ENCODE peak calls at places on chromosome 3, in ten cellular contexts. B, X, O, K, A, S, Y, P, N and R are unnamed samples.

GRCh38 chr3:194083253-194084224 is 52.4 kb upstream of the HES1 start:
- DNase-seq in B (no peak), X (no peak), O (peak; percentile 35), K (no peak), A (no peak), S (no peak), Y (no peak), P (no peak), N (no peak), R (no peak)

GRCh38 chr3:45064512-45065372 is 38.6 kb downstream of the CLEC3B start:
- DNase-seq in B (no peak), X (no peak), O (peak; percentile 94), K (peak; percentile 63), A (peak; percentile 94), S (no peak), Y (no peak), P (peak; percentile 41), N (peak; percentile 25), R (no peak)

GRCh38 chr3:142536519-142536918 is 42.0 kb downstream of the ATR start:
- DNase-seq in B (no peak), X (no peak), O (no peak), K (no peak), A (no peak), S (no peak), Y (no peak), P (no peak), N (no peak), R (no peak)

GRCh38 chr3:147419062-147419701 is 10.0 kb downstream of the ZIC1 start:
- DNase-seq in B (peak; percentile 72), X (no peak), O (peak; percentile 37), K (no peak), A (peak; percentile 15), S (no peak), Y (peak; percentile 39), P (peak; percentile 4), N (no peak), R (peak; percentile 99)

GRCh38 chr3:21216598-21216997 is 534.4 kb downstream of the ZNF385D start:
- DNase-seq in B (no peak), X (no peak), O (peak; percentile 25), K (no peak), A (no peak), S (no peak), Y (peak; percentile 5), P (no peak), N (no peak), R (no peak)

GRCh38 chr3:149277338-149277813 is 55.7 kb upstream of the CP start:
- DNase-seq in B (no peak), X (peak; percentile 38), O (peak; percentile 77), K (no peak), A (peak; percentile 84), S (no peak), Y (peak; percentile 37), P (peak; percentile 18), N (peak; percentile 35), R (peak; percentile 31)

GRCh38 chr3:24769918-24770317 is 275.3 kb upstream of the THRB start:
- DNase-seq in B (no peak), X (no peak), O (no peak), K (no peak), A (no peak), S (no peak), Y (no peak), P (no peak), N (no peak), R (no peak)

GRCh38 chr3:126432901-126433480 is 38.3 kb downstream of the CFAP100 start:
- DNase-seq in B (no peak), X (no peak), O (no peak), K (no peak), A (no peak), S (no peak), Y (no peak), P (no peak), N (no peak), R (no peak)

GRCh38 chr3:197364410-197365071 is 66.1 kb upstream of the DLG1 start:
- DNase-seq in B (no peak), X (no peak), O (no peak), K (no peak), A (no peak), S (no peak), Y (no peak), P (no peak), N (no peak), R (no peak)

GRCh38 chr3:99400352-99400751 is 238.0 kb upstream of the COL8A1 start:
- DNase-seq in B (no peak), X (no peak), O (no peak), K (no peak), A (no peak), S (no peak), Y (no peak), P (no peak), N (no peak), R (no peak)

DNA sequence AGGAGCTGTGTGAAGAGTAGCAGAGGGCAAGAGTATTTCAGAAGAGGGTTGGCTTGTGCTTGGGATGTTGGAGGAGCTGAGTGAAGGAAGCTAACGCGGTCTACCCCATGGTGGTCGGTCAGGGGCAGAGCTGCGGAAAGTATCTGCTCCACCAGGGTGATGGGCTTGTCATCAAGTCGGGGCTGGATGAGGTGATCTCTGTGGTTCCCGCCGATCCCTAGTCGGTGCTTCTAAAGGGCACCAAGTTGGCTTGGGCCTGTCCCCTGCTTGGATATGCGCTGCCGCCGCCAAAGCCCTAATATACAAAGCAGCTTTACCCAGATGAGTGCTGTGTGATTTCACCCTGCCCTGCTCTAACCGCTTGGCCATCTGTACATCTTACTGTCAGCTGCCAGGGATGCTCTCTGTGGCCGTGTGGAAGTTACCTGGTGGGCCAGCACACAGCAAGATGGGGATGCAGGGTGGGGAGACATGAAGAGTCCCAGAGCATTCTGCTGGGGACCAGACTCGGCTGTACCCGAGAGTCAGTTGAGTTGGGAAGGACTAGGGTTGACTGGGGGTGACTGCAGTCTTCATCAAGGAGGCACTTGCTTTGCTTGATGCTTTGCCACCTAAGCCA is 226.1 kb upstream of the BHLHE40 start:
- DNase-seq in B (no peak), X (no peak), O (no peak), K (no peak), A (no peak), S (no peak), Y (no peak), P (no peak), N (no peak), R (no peak)
- TF ChIP-seq CTCF in B (no peak), X (no peak), O (no peak), K (no peak), A (no peak), S (no peak), Y (no peak), P (no peak), N (no peak), R (no peak)

GRCh38 chr3:138457863-138458735 is 23.7 kb downstream of the ESYT3 start:
- DNase-seq in B (no peak), X (no peak), O (no peak), K (no peak), A (no peak), S (peak; percentile 9), Y (no peak), P (no peak), N (no peak), R (no peak)
- H3K4me3 ChIP-seq in B (no peak overlapping the region), X (no peak overlapping the region), O (no peak overlapping the region), K (no peak overlapping the region), A (no peak overlapping the region), S (no peak overlapping the region), Y (no peak overlapping the region), P (no peak overlapping the region), N (no peak overlapping the region), R (no peak overlapping the region)

GRCh38 chr3:64684715-64685261 is 3.0 kb downstream of the ADAMTS9 start:
- DNase-seq in B (peak; percentile 48), X (no peak), O (peak; percentile 53), K (no peak), A (peak; percentile 46), S (peak; percentile 75), Y (no peak), P (no peak), N (peak; percentile 38), R (no peak)

GRCh38 chr3:64686446-64686908 is 1.3 kb downstream of the ADAMTS9 start:
- DNase-seq in B (peak; percentile 11), X (peak; percentile 14), O (peak; percentile 64), K (peak; percentile 56), A (peak; percentile 52), S (no peak), Y (no peak), P (no peak), N (peak; percentile 52), R (no peak)

GRCh38 chr3:64685331-64685799 is 2.4 kb downstream of the ADAMTS9 start:
- DNase-seq in B (peak; percentile 24), X (no peak), O (peak; percentile 71), K (no peak), A (peak; percentile 65), S (no peak), Y (no peak), P (no peak), N (peak; percentile 41), R (no peak)

GRCh38 chr3:64687381-64687780 is 419 bp downstream of the ADAMTS9 start:
- DNase-seq in B (no peak), X (no peak), O (no peak), K (no peak), A (no peak), S (no peak), Y (no peak), P (no peak), N (no peak), R (no peak)

DNA sequence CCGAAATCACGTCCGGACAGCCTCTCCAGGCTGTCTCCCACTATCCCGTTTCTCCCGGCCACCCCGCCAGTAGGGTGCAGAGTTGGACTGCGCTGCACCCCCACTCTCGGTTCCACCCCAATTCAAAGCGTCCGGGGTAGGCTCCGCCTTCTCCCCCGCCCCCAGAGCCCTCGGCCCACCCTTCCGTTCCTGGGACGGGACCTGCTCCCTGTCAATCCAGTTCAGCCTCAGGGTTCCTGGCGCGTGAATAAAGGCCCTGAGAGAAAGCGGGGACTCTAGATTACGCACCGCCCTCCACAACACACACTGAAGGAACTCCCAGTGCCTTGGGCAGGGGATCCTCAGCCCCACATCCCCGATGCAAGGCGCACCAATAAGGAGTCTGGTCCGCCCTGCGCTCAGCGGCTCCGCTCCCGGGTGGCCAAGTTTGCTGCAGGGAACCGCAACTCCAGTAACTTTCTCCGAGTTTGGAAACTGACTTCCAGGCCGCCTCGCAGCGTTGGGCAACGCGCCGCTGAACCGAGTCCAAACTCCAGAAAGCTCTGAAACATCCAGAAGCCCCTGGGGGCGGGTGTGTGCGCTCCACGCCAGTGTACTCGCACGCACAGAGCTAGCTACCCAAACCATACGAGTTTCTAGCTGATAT is 1.9 kb downstream of the ADAMTS9 start:
- DNase-seq in B (peak; percentile 92), X (peak; percentile 22), O (peak; percentile 89), K (peak; percentile 93), A (peak; percentile 88), S (peak; percentile 91), Y (no peak), P (peak; percentile 11), N (peak; percentile 87), R (peak; percentile 85)
- TF ChIP-seq CTCF in B (peak; percentile 62), X (peak; percentile 14), O (peak; percentile 30), K (no peak), A (peak; percentile 35), S (peak; percentile 19), Y (no peak), P (no peak), N (no peak), R (peak; percentile 51)

DNA sequence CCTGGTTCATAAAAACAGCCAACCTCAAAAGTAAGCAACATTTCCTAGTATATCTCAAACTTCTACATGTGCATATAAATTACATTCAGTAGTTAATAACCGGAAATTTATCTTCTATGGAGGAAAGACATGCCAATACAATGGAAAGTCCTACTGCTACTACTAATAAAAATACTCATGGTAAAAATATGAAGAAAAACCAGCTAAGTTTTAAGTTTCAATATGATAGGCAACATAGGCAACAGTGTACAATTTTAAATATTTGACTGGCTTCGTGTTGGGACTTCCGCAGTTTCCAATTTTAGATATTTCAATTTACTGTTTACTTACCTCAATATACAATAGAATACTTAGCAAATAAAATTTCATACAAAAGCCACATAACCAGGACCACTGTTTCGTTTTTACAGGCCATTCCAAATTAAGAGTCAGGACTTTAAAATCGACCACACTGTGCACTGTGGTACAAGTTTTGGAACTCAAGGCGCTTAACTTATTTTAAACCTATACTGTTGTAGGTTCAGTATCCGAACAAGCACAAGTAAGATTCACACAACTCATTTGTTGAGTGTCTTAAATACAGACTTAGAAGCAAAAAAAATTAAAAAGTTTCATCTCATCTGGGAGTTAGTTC is 2.9 kb downstream of the NAA50 start:
- DNase-seq in B (no peak), X (no peak), O (no peak), K (no peak), A (no peak), S (no peak), Y (peak; percentile 52), P (no peak), N (no peak), R (no peak)
- H3K4me3 ChIP-seq in B (peak overlapping the region; percentile 91), X (no peak overlapping the region), O (no peak overlapping the region), K (no peak overlapping the region), A (no peak overlapping the region), S (no peak overlapping the region), Y (peak overlapping the region; percentile 96), P (peak overlapping the region; percentile 98), N (no peak overlapping the region), R (no peak overlapping the region)